ENCODE peak calls at places on chromosome 5, in ten cellular contexts. One of them, this sample, is unnamed.

GRCh38 chr5:138686668-138687067 is 66.6 kb upstream of the CTNNA1 start:
- DNase-seq in NCI-H2171: no peak
- DNase-seq in activated CD4-positive, alpha-beta T cell treated with anti-CD3 and anti-CD28 coated beads, Interleukin-2, amount 50 U/mL, for 24 hours: no peak
- DNase-seq in NCI-H774: no peak
- DNase-seq in islet precursor cell: peak; percentile 67
- DNase-seq in neural crest cell: no peak
- DNase-seq in upper lobe of right lung: no peak
- DNase-seq in glutamatergic neuron: no peak
- DNase-seq in stimulated activated CD8-positive, alpha-beta memory T cell treated with anti-CD3 and anti-CD28 coated beads, Interleukin-12 subunit alpha, Interleukin-12 subunit beta, amount 100 ng/mL, for 4 hours: no peak
- DNase-seq in stimulated activated CD4-positive, alpha-beta T cell treated with anti-CD3 and anti-CD28 coated beads, Interleukin-1b, Interleukin-23, amount 100 ng/mL, for 24 hours: no peak
- DNase-seq in this sample: no peak

GRCh38 chr5:125683669-125684068 is 739.5 kb upstream of the GRAMD2B start:
- DNase-seq in NCI-H2171: no peak
- DNase-seq in activated CD4-positive, alpha-beta T cell treated with anti-CD3 and anti-CD28 coated beads, Interleukin-2, amount 50 U/mL, for 24 hours: no peak
- DNase-seq in NCI-H774: no peak
- DNase-seq in islet precursor cell: no peak
- DNase-seq in neural crest cell: no peak
- DNase-seq in upper lobe of right lung: no peak
- DNase-seq in glutamatergic neuron: no peak
- DNase-seq in stimulated activated CD8-positive, alpha-beta memory T cell treated with anti-CD3 and anti-CD28 coated beads, Interleukin-12 subunit alpha, Interleukin-12 subunit beta, amount 100 ng/mL, for 4 hours: no peak
- DNase-seq in stimulated activated CD4-positive, alpha-beta T cell treated with anti-CD3 and anti-CD28 coated beads, Interleukin-1b, Interleukin-23, amount 100 ng/mL, for 24 hours: no peak
- DNase-seq in this sample: no peak

GRCh38 chr5:95164869-95165268 is 120.0 kb downstream of the MCTP1 start:
- DNase-seq in NCI-H2171: no peak
- DNase-seq in activated CD4-positive, alpha-beta T cell treated with anti-CD3 and anti-CD28 coated beads, Interleukin-2, amount 50 U/mL, for 24 hours: no peak
- DNase-seq in NCI-H774: no peak
- DNase-seq in islet precursor cell: no peak
- DNase-seq in neural crest cell: no peak
- DNase-seq in upper lobe of right lung: no peak
- DNase-seq in glutamatergic neuron: no peak
- DNase-seq in stimulated activated CD8-positive, alpha-beta memory T cell treated with anti-CD3 and anti-CD28 coated beads, Interleukin-12 subunit alpha, Interleukin-12 subunit beta, amount 100 ng/mL, for 4 hours: no peak
- DNase-seq in stimulated activated CD4-positive, alpha-beta T cell treated with anti-CD3 and anti-CD28 coated beads, Interleukin-1b, Interleukin-23, amount 100 ng/mL, for 24 hours: no peak
- DNase-seq in this sample: no peak

GRCh38 chr5:101429241-101429640 is 526.2 kb upstream of the ST8SIA4 start:
- DNase-seq in NCI-H2171: no peak
- DNase-seq in activated CD4-positive, alpha-beta T cell treated with anti-CD3 and anti-CD28 coated beads, Interleukin-2, amount 50 U/mL, for 24 hours: no peak
- DNase-seq in NCI-H774: no peak
- DNase-seq in islet precursor cell: no peak
- DNase-seq in neural crest cell: no peak
- DNase-seq in upper lobe of right lung: no peak
- DNase-seq in glutamatergic neuron: no peak
- DNase-seq in stimulated activated CD8-positive, alpha-beta memory T cell treated with anti-CD3 and anti-CD28 coated beads, Interleukin-12 subunit alpha, Interleukin-12 subunit beta, amount 100 ng/mL, for 4 hours: no peak
- DNase-seq in stimulated activated CD4-positive, alpha-beta T cell treated with anti-CD3 and anti-CD28 coated beads, Interleukin-1b, Interleukin-23, amount 100 ng/mL, for 24 hours: no peak
- DNase-seq in this sample: no peak

GRCh38 chr5:136191304-136192014 is 1.5 kb downstream of the SMIM32 start:
- DNase-seq in NCI-H2171: no peak
- DNase-seq in activated CD4-positive, alpha-beta T cell treated with anti-CD3 and anti-CD28 coated beads, Interleukin-2, amount 50 U/mL, for 24 hours: no peak
- DNase-seq in NCI-H774: no peak
- DNase-seq in islet precursor cell: peak; percentile 79
- DNase-seq in neural crest cell: no peak
- DNase-seq in upper lobe of right lung: peak; percentile 61
- DNase-seq in glutamatergic neuron: peak; percentile 41
- DNase-seq in stimulated activated CD8-positive, alpha-beta memory T cell treated with anti-CD3 and anti-CD28 coated beads, Interleukin-12 subunit alpha, Interleukin-12 subunit beta, amount 100 ng/mL, for 4 hours: no peak
- DNase-seq in stimulated activated CD4-positive, alpha-beta T cell treated with anti-CD3 and anti-CD28 coated beads, Interleukin-1b, Interleukin-23, amount 100 ng/mL, for 24 hours: no peak
- DNase-seq in this sample: peak; percentile 64

GRCh38 chr5:149471406-149472183 is 79.6 kb downstream of the CSNK1A1 start:
- DNase-seq in NCI-H2171: no peak
- DNase-seq in activated CD4-positive, alpha-beta T cell treated with anti-CD3 and anti-CD28 coated beads, Interleukin-2, amount 50 U/mL, for 24 hours: no peak
- DNase-seq in NCI-H774: no peak
- DNase-seq in islet precursor cell: peak; percentile 83
- DNase-seq in neural crest cell: no peak
- DNase-seq in upper lobe of right lung: no peak
- DNase-seq in glutamatergic neuron: no peak
- DNase-seq in stimulated activated CD8-positive, alpha-beta memory T cell treated with anti-CD3 and anti-CD28 coated beads, Interleukin-12 subunit alpha, Interleukin-12 subunit beta, amount 100 ng/mL, for 4 hours: no peak
- DNase-seq in stimulated activated CD4-positive, alpha-beta T cell treated with anti-CD3 and anti-CD28 coated beads, Interleukin-1b, Interleukin-23, amount 100 ng/mL, for 24 hours: no peak
- DNase-seq in this sample: peak; percentile 86

GRCh38 chr5:102099766-102100331 is 196.2 kb downstream of the SLCO4C1 start:
- DNase-seq in NCI-H2171: no peak
- DNase-seq in activated CD4-positive, alpha-beta T cell treated with anti-CD3 and anti-CD28 coated beads, Interleukin-2, amount 50 U/mL, for 24 hours: no peak
- DNase-seq in NCI-H774: no peak
- DNase-seq in islet precursor cell: no peak
- DNase-seq in neural crest cell: no peak
- DNase-seq in upper lobe of right lung: no peak
- DNase-seq in glutamatergic neuron: no peak
- DNase-seq in stimulated activated CD8-positive, alpha-beta memory T cell treated with anti-CD3 and anti-CD28 coated beads, Interleukin-12 subunit alpha, Interleukin-12 subunit beta, amount 100 ng/mL, for 4 hours: no peak
- DNase-seq in stimulated activated CD4-positive, alpha-beta T cell treated with anti-CD3 and anti-CD28 coated beads, Interleukin-1b, Interleukin-23, amount 100 ng/mL, for 24 hours: no peak
- DNase-seq in this sample: no peak

GRCh38 chr5:135827965-135828792 is 6.3 kb upstream of the SLC25A48 start:
- DNase-seq in NCI-H2171: no peak
- DNase-seq in activated CD4-positive, alpha-beta T cell treated with anti-CD3 and anti-CD28 coated beads, Interleukin-2, amount 50 U/mL, for 24 hours: no peak
- DNase-seq in NCI-H774: no peak
- DNase-seq in islet precursor cell: peak; percentile 50
- DNase-seq in neural crest cell: no peak
- DNase-seq in upper lobe of right lung: no peak
- DNase-seq in glutamatergic neuron: no peak
- DNase-seq in stimulated activated CD8-positive, alpha-beta memory T cell treated with anti-CD3 and anti-CD28 coated beads, Interleukin-12 subunit alpha, Interleukin-12 subunit beta, amount 100 ng/mL, for 4 hours: no peak
- DNase-seq in stimulated activated CD4-positive, alpha-beta T cell treated with anti-CD3 and anti-CD28 coated beads, Interleukin-1b, Interleukin-23, amount 100 ng/mL, for 24 hours: no peak
- DNase-seq in this sample: no peak

GRCh38 chr5:135242021-135242480 is 157.0 kb downstream of the MACROH2A1 start:
- DNase-seq in NCI-H2171: no peak
- DNase-seq in activated CD4-positive, alpha-beta T cell treated with anti-CD3 and anti-CD28 coated beads, Interleukin-2, amount 50 U/mL, for 24 hours: no peak
- DNase-seq in NCI-H774: no peak
- DNase-seq in islet precursor cell: peak; percentile 26
- DNase-seq in neural crest cell: no peak
- DNase-seq in upper lobe of right lung: peak; percentile 63
- DNase-seq in glutamatergic neuron: no peak
- DNase-seq in stimulated activated CD8-positive, alpha-beta memory T cell treated with anti-CD3 and anti-CD28 coated beads, Interleukin-12 subunit alpha, Interleukin-12 subunit beta, amount 100 ng/mL, for 4 hours: no peak
- DNase-seq in stimulated activated CD4-positive, alpha-beta T cell treated with anti-CD3 and anti-CD28 coated beads, Interleukin-1b, Interleukin-23, amount 100 ng/mL, for 24 hours: no peak
- DNase-seq in this sample: peak; percentile 15

GRCh38 chr5:178545156-178545555 is 45.0 kb downstream of the COL23A1 start:
- DNase-seq in NCI-H2171: no peak
- DNase-seq in activated CD4-positive, alpha-beta T cell treated with anti-CD3 and anti-CD28 coated beads, Interleukin-2, amount 50 U/mL, for 24 hours: no peak
- DNase-seq in NCI-H774: no peak
- DNase-seq in islet precursor cell: peak; percentile 71
- DNase-seq in neural crest cell: no peak
- DNase-seq in upper lobe of right lung: no peak
- DNase-seq in glutamatergic neuron: no peak
- DNase-seq in stimulated activated CD8-positive, alpha-beta memory T cell treated with anti-CD3 and anti-CD28 coated beads, Interleukin-12 subunit alpha, Interleukin-12 subunit beta, amount 100 ng/mL, for 4 hours: no peak
- DNase-seq in stimulated activated CD4-positive, alpha-beta T cell treated with anti-CD3 and anti-CD28 coated beads, Interleukin-1b, Interleukin-23, amount 100 ng/mL, for 24 hours: no peak
- DNase-seq in this sample: no peak

GRCh38 chr5:23084815-23085214 is 231.7 kb upstream of the CDH12 start:
- DNase-seq in NCI-H2171: peak; percentile 31
- DNase-seq in activated CD4-positive, alpha-beta T cell treated with anti-CD3 and anti-CD28 coated beads, Interleukin-2, amount 50 U/mL, for 24 hours: no peak
- DNase-seq in NCI-H774: no peak
- DNase-seq in islet precursor cell: no peak
- DNase-seq in neural crest cell: no peak
- DNase-seq in upper lobe of right lung: no peak
- DNase-seq in glutamatergic neuron: no peak
- DNase-seq in stimulated activated CD8-positive, alpha-beta memory T cell treated with anti-CD3 and anti-CD28 coated beads, Interleukin-12 subunit alpha, Interleukin-12 subunit beta, amount 100 ng/mL, for 4 hours: no peak
- DNase-seq in stimulated activated CD4-positive, alpha-beta T cell treated with anti-CD3 and anti-CD28 coated beads, Interleukin-1b, Interleukin-23, amount 100 ng/mL, for 24 hours: no peak
- DNase-seq in this sample: no peak

GRCh38 chr5:125023673-125024072 is 277.2 kb upstream of the ZNF608 start:
- DNase-seq in NCI-H2171: no peak
- DNase-seq in activated CD4-positive, alpha-beta T cell treated with anti-CD3 and anti-CD28 coated beads, Interleukin-2, amount 50 U/mL, for 24 hours: no peak
- DNase-seq in NCI-H774: no peak
- DNase-seq in islet precursor cell: no peak
- DNase-seq in neural crest cell: no peak
- DNase-seq in upper lobe of right lung: no peak
- DNase-seq in glutamatergic neuron: no peak
- DNase-seq in stimulated activated CD8-positive, alpha-beta memory T cell treated with anti-CD3 and anti-CD28 coated beads, Interleukin-12 subunit alpha, Interleukin-12 subunit beta, amount 100 ng/mL, for 4 hours: no peak
- DNase-seq in stimulated activated CD4-positive, alpha-beta T cell treated with anti-CD3 and anti-CD28 coated beads, Interleukin-1b, Interleukin-23, amount 100 ng/mL, for 24 hours: no peak
- DNase-seq in this sample: no peak

GRCh38 chr5:178286226-178287090 is 53.9 kb upstream of the PHYKPL start:
- DNase-seq in NCI-H2171: no peak
- DNase-seq in activated CD4-positive, alpha-beta T cell treated with anti-CD3 and anti-CD28 coated beads, Interleukin-2, amount 50 U/mL, for 24 hours: no peak
- DNase-seq in NCI-H774: no peak
- DNase-seq in islet precursor cell: no peak
- DNase-seq in neural crest cell: no peak
- DNase-seq in upper lobe of right lung: no peak
- DNase-seq in glutamatergic neuron: peak; percentile 12
- DNase-seq in stimulated activated CD8-positive, alpha-beta memory T cell treated with anti-CD3 and anti-CD28 coated beads, Interleukin-12 subunit alpha, Interleukin-12 subunit beta, amount 100 ng/mL, for 4 hours: no peak
- DNase-seq in stimulated activated CD4-positive, alpha-beta T cell treated with anti-CD3 and anti-CD28 coated beads, Interleukin-1b, Interleukin-23, amount 100 ng/mL, for 24 hours: no peak
- DNase-seq in this sample: no peak

GRCh38 chr5:154394328-154394727 is 51.5 kb upstream of the SAP30L start:
- DNase-seq in NCI-H2171: no peak
- DNase-seq in activated CD4-positive, alpha-beta T cell treated with anti-CD3 and anti-CD28 coated beads, Interleukin-2, amount 50 U/mL, for 24 hours: no peak
- DNase-seq in NCI-H774: no peak
- DNase-seq in islet precursor cell: no peak
- DNase-seq in neural crest cell: no peak
- DNase-seq in upper lobe of right lung: no peak
- DNase-seq in glutamatergic neuron: no peak
- DNase-seq in stimulated activated CD8-positive, alpha-beta memory T cell treated with anti-CD3 and anti-CD28 coated beads, Interleukin-12 subunit alpha, Interleukin-12 subunit beta, amount 100 ng/mL, for 4 hours: no peak
- DNase-seq in stimulated activated CD4-positive, alpha-beta T cell treated with anti-CD3 and anti-CD28 coated beads, Interleukin-1b, Interleukin-23, amount 100 ng/mL, for 24 hours: no peak
- DNase-seq in this sample: peak; percentile 79